ENCODE peak calls at places on chromosomes 16 and 17, in eight cellular contexts. G is esophagus squamous epithelium, M is OCI-LY7, E is breast epithelium, J is transverse colon, B is body of pancreas, S is K562, Z is colonic mucosa. P is an unnamed sample.

GRCh38 chr17:42182927-42183734 is 2.1 kb downstream of the HCRT start:
- DNase-seq in G (no peak), M (no peak), E (no peak), J (no peak), B (no peak), S (peak; percentile 64), Z (peak; percentile 62), P (no peak)

GRCh38 chr17:60741031-60741430 is 63.4 kb downstream of the BCAS3 start:
- DNase-seq in G (no peak), M (no peak), E (no peak), J (no peak), B (no peak), S (no peak), Z (no peak), P (no peak)

GRCh38 chr17:50201226-50201854 is at the start of gene COL1A1:
- DNase-seq in G (no peak), M (no peak), E (peak; percentile 69), J (peak; percentile 72), B (peak; percentile 31), S (no peak), Z (peak; percentile 73), P (no peak)

GRCh38 chr16:76946879-76947278 is 244.1 kb upstream of the MON1B start:
- DNase-seq in G (no peak), M (no peak), E (no peak), J (no peak), B (no peak), S (peak; percentile 23), Z (no peak), P (no peak)

GRCh38 chr16:50747206-50747956 is 5.5 kb downstream of the CYLD start:
- DNase-seq in G (no peak), M (peak; percentile 36), E (no peak), J (no peak), B (no peak), S (no peak), Z (no peak), P (no peak)

GRCh38 chr17:49674507-49674906 is 3.4 kb downstream of the SPOP start:
- DNase-seq in G (no peak), M (no peak), E (no peak), J (no peak), B (no peak), S (no peak), Z (no peak), P (no peak)

GRCh38 chr16:70749681-70750601 is 51.0 kb downstream of the VAC14 start:
- DNase-seq in G (no peak), M (no peak), E (no peak), J (no peak), B (no peak), S (peak; percentile 43), Z (no peak), P (no peak)

GRCh38 chr16:70460737-70461261 is 6.4 kb downstream of the FCSK start:
- DNase-seq in G (no peak), M (no peak), E (no peak), J (no peak), B (no peak), S (no peak), Z (no peak), P (no peak)

GRCh38 chr16:12348733-12349704 is 372.5 kb downstream of the SNX29 start:
- DNase-seq in G (no peak), M (peak; percentile 77), E (no peak), J (no peak), B (no peak), S (no peak), Z (no peak), P (no peak)

GRCh38 chr17:40846515-40847155 is 20.4 kb downstream of the KRT12 start:
- DNase-seq in G (no peak), M (no peak), E (no peak), J (no peak), B (no peak), S (no peak), Z (no peak), P (no peak)

GRCh38 chr16:10558746-10559641 is 21.4 kb downstream of the EMP2 start:
- DNase-seq in G (no peak), M (no peak), E (peak; percentile 78), J (peak; percentile 36), B (peak; percentile 23), S (no peak), Z (peak; percentile 43), P (peak; percentile 49)

GRCh38 chr17:869067-869466 is 86.9 kb downstream of the MRM3 start:
- DNase-seq in G (no peak), M (no peak), E (no peak), J (peak; percentile 55), B (no peak), S (no peak), Z (peak; percentile 48), P (peak; percentile 97)

GRCh38 chr17:73316919-73317505 is 5.2 kb upstream of the CDC42EP4 start:
- DNase-seq in G (no peak), M (no peak), E (no peak), J (no peak), B (no peak), S (no peak), Z (no peak), P (no peak)

GRCh38 chr16:2282866-2283555 is 15.1 kb upstream of the RNPS1 start:
- DNase-seq in G (no peak), M (no peak), E (no peak), J (no peak), B (no peak), S (no peak), Z (no peak), P (no peak)

GRCh38 chr17:74978240-74978639 is 5.7 kb upstream of the HID1 start:
- DNase-seq in G (no peak), M (no peak), E (no peak), J (no peak), B (no peak), S (no peak), Z (no peak), P (no peak)

GRCh38 chr17:29109477-29110371 is 66.8 kb downstream of the PIPOX start:
- DNase-seq in G (no peak), M (no peak), E (no peak), J (no peak), B (peak; percentile 39), S (no peak), Z (no peak), P (no peak)

DNA sequence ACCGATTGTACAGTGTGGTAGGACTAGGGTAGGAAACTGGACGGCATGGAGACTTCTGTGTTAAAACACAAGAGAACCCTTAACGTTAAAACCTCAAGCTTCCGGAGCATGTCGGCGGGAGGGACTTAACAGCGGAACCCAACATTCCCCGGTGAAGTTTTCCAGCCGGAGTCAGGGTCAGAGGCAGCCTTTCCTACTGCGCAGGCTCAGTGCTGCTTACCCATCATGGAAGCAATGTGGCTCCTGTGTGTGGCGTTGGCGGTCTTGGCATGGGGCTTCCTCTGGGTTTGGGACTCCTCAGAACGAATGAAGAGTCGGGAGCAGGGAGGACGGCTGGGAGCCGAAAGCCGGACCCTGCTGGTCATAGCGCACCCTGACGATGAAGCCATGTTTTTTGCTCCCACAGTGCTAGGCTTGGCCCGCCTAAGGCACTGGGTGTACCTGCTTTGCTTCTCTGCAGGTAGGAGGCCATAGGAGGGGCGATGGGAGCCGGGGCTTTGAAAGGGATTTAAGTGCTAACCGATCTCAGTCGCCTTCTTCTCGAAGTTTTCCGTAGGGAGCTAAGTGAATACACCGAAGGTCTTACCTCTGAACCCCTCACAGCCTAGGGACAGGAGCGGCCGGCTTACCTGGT is at the start of gene PIGL:
- DNase-seq in G (peak; percentile 23), M (peak; percentile 92), E (peak; percentile 88), J (peak; percentile 91), B (peak; percentile 89), S (peak; percentile 64), Z (peak; percentile 93), P (peak; percentile 86)
- TF ChIP-seq CTCF in G (no peak), M (no peak), E (no peak), J (no peak), B (peak; percentile 14), S (no peak), Z (no peak), P (no peak)

GRCh38 chr16:370980-371728 is 816 bp upstream of the MRPL28 start:
- DNase-seq in G (no peak), M (no peak), E (no peak), J (peak; percentile 52), B (no peak), S (no peak), Z (no peak), P (no peak)

GRCh38 chr16:369275-369865 is 968 bp downstream of the MRPL28 start:
- DNase-seq in G (no peak), M (no peak), E (no peak), J (no peak), B (no peak), S (no peak), Z (no peak), P (no peak)

GRCh38 chr16:370443-370842 is at the start of gene MRPL28:
- DNase-seq in G (peak; percentile 82), M (peak; percentile 96), E (peak; percentile 93), J (peak; percentile 97), B (peak; percentile 95), S (peak; percentile 94), Z (peak; percentile 96), P (peak; percentile 92)

GRCh38 chr16:368388-369158 is 1.8 kb downstream of the MRPL28 start:
- DNase-seq in G (no peak), M (no peak), E (no peak), J (peak; percentile 8), B (no peak), S (no peak), Z (no peak), P (no peak)

GRCh38 chr16:369866-370436 is 387 bp downstream of the MRPL28 start:
- DNase-seq in G (no peak), M (no peak), E (no peak), J (no peak), B (no peak), S (no peak), Z (no peak), P (no peak)
- H3K4me3 ChIP-seq in G (peak overlapping the region; percentile 58), M (peak overlapping the region; percentile 51), E (peak overlapping the region; percentile 73), J (peak overlapping the region; percentile 43), B (no peak overlapping the region), S (peak overlapping the region; percentile 61), Z (peak overlapping the region; percentile 41), P (peak overlapping the region; percentile 61)

GRCh38 chr17:4295686-4296085 is 31.9 kb upstream of the ANKFY1 start:
- DNase-seq in G (no peak), M (no peak), E (no peak), J (no peak), B (no peak), S (no peak), Z (no peak), P (no peak)
- H3K36me3 ChIP-seq in G (peaks cover 73% of the 10 kb centered on the region), M (peaks cover 97% of the 10 kb centered on the region), E (no peaks in the 10 kb centered on the region), J (no peaks in the 10 kb centered on the region), B (no peaks in the 10 kb centered on the region), S (peaks cover 41% of the 10 kb centered on the region), Z (no peaks in the 10 kb centered on the region), P (peaks cover 14% of the 10 kb centered on the region)

GRCh38 chr17:82229686-82230626 is 1.1 kb downstream of the SLC16A3 start:
- DNase-seq in G (no peak), M (no peak), E (no peak), J (peak; percentile 27), B (no peak), S (no peak), Z (peak; percentile 42), P (peak; percentile 39)

GRCh38 chr17:82230627-82231311 is 1.9 kb downstream of the SLC16A3 start:
- DNase-seq in G (no peak), M (no peak), E (no peak), J (peak; percentile 92), B (no peak), S (peak; percentile 93), Z (peak; percentile 95), P (peak; percentile 80)

GRCh38 chr17:82232322-82232785 is 3.5 kb downstream of the SLC16A3 start:
- DNase-seq in G (no peak), M (no peak), E (no peak), J (no peak), B (no peak), S (no peak), Z (no peak), P (no peak)

GRCh38 chr17:82231562-82232321 is 2.9 kb downstream of the SLC16A3 start:
- DNase-seq in G (no peak), M (no peak), E (no peak), J (peak; percentile 83), B (no peak), S (peak; percentile 82), Z (peak; percentile 89), P (peak; percentile 81)

GRCh38 chr17:82231312-82231561 is 2.4 kb downstream of the SLC16A3 start:
- DNase-seq in G (no peak), M (no peak), E (no peak), J (no peak), B (no peak), S (no peak), Z (no peak), P (no peak)
- TF ChIP-seq CTCF in G (no peak), M (peak; percentile 13), E (no peak), J (no peak), B (no peak), S (no peak), Z (no peak), P (no peak)